ENCODE peak calls at places on chromosomes 2 and 18, in five cellular contexts. C, I, T, N and P are unnamed samples.

GRCh38 chr2:196259507-196260481 is 88.4 kb upstream of the STK17B start:
- DNase-seq in C (peak), I (peak), T (no peak), N (no peak), P (peak)

GRCh38 chr2:130387804-130388203 is 31.9 kb downstream of the PTPN18 start:
- DNase-seq in C (no peak), I (no peak), T (no peak), N (no peak), P (no peak)

GRCh38 chr2:35410431-35411061 is 945.0 kb upstream of the CRIM1 start:
- DNase-seq in C (peak), I (peak), T (peak), N (peak), P (peak)

GRCh38 chr2:156784034-156784433 is 347.9 kb downstream of the GPD2 start:
- DNase-seq in C (no peak), I (no peak), T (no peak), N (peak), P (no peak)

GRCh38 chr2:240919161-240919781 is 13.1 kb downstream of the CROCC2 start:
- DNase-seq in C (no peak), I (no peak), T (no peak), N (peak), P (no peak)

GRCh38 chr2:208579678-208580077 is 173.1 kb downstream of the PTH2R start:
- DNase-seq in C (no peak), I (no peak), T (no peak), N (no peak), P (no peak)

GRCh38 chr2:111654829-111655228 is 229.2 kb downstream of the ANAPC1 start:
- DNase-seq in C (no peak), I (no peak), T (no peak), N (no peak), P (no peak)

GRCh38 chr18:61851940-61852451 is 40.8 kb downstream of the RNF152 start:
- DNase-seq in C (no peak), I (no peak), T (no peak), N (peak), P (peak)

GRCh38 chr18:3340682-3341097 is 78.8 kb downstream of the MYL12B start:
- DNase-seq in C (no peak), I (peak), T (no peak), N (no peak), P (peak)
- TF ChIP-seq SMC3 in C (no peak), I (no peak), T (no peak), N (no peak), P (no peak)

GRCh38 chr2:7803515-7803914 is 878.3 kb upstream of the ID2 start:
- DNase-seq in C (no peak), I (no peak), T (no peak), N (no peak), P (no peak)

GRCh38 chr2:7795358-7796199 is 878.4 kb downstream of the RNF144A start:
- DNase-seq in C (no peak), I (no peak), T (no peak), N (no peak), P (peak)

GRCh38 chr2:7796200-7796563 is 879.0 kb downstream of the RNF144A start:
- DNase-seq in C (no peak), I (no peak), T (no peak), N (no peak), P (no peak)

DNA sequence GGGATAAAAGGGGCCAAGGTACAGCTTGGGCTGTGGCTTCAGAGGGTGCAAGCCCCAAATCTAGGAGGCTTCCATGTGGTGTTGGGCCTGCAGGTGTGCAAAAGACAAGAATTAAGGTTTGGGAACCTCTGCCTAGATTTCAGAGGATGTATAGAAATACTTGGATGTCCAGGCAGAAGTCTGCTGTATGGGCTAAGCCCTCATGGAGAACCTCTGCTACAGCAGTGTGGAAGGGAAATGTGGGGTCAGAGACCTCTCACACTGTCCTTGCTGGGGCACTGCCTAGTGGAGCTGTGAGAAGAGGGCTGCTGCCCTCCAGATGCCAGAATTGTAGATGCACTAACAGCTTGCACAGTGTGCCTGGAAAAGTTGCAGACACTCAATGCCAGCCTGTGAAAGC is 880.6 kb upstream of the ID2 start:
- DNase-seq in C (no peak), I (no peak), T (no peak), N (no peak), P (no peak)
- TF ChIP-seq SMC3 in C (no peak), I (no peak), T (no peak), N (no peak), P (no peak)

GRCh38 chr2:74860079-74860478 is 26.2 kb downstream of the HK2 start:
- DNase-seq in C (no peak), I (no peak), T (no peak), N (no peak), P (no peak)
- TF ChIP-seq SMC3 in C (no peak), I (no peak), T (no peak), N (no peak), P (no peak)

GRCh38 chr2:231918501-231919330 is 7.5 kb downstream of the NPPC start:
- DNase-seq in C (no peak), I (no peak), T (no peak), N (no peak), P (no peak)
- TF ChIP-seq SMC3 in C (no peak), I (no peak), T (no peak), N (no peak), P (no peak)